ENCODE peak calls at places on chromosomes 11 and 22, in four cellular contexts. K, J, O and D are unnamed samples. For H3K9me3, the result is how much of the 10 kb centered on the place peaks cover.

GRCh38 chr11:65423516-65424199 is 1.1 kb downstream of the NEAT1 start:
- DNase-seq in K (peak), J (no peak), O (peak), D (no peak)

GRCh38 chr11:104858882-104859735 is 39.2 kb downstream of the CASP12 start:
- DNase-seq in O (no peak), J (peak), K (no peak), D (no peak)

GRCh38 chr11:119472186-119472855 is 49.3 kb upstream of the THY1 start:
- DNase-seq in K (no peak), O (no peak), J (no peak), D (no peak)

GRCh38 chr11:78318733-78319132 is 98.9 kb downstream of the GAB2 start:
- DNase-seq in K (no peak), O (no peak), J (no peak), D (no peak)

GRCh38 chr11:70702040-70702648 is 303.8 kb downstream of the CTTN start:
- DNase-seq in K (no peak), J (no peak), O (no peak), D (no peak)

GRCh38 chr11:95794086-95794485 is 3.8 kb downstream of the CEP57 start:
- DNase-seq in O (peak), K (no peak), J (no peak), D (no peak)

GRCh38 chr11:68271023-68271780 is 571 bp downstream of the C11orf24 start:
- DNase-seq in O (peak), K (no peak), J (peak), D (peak)

GRCh38 chr11:134015541-134015940 is 53.3 kb upstream of the JAM3 start:
- DNase-seq in J (no peak), K (no peak), O (no peak), D (peak)

GRCh38 chr11:79414644-79415317 is 26.0 kb downstream of the TENM4 start:
- DNase-seq in O (peak), J (no peak), K (peak), D (peak)

GRCh38 chr11:76626921-76627391 is 43.6 kb downstream of the LRRC32 start:
- DNase-seq in K (no peak), J (no peak), O (peak), D (no peak)

GRCh38 chr11:119284344-119285157 is 32.4 kb downstream of the MCAM start:
- DNase-seq in O (peak), K (no peak), J (peak), D (no peak)

GRCh38 chr11:121291896-121292502 is 572 bp upstream of the SC5D start:
- DNase-seq in K (no peak), J (peak), O (peak), D (no peak)

GRCh38 chr11:105429421-105429965 is 180.4 kb upstream of the GRIA4 start:
- DNase-seq in K (no peak), O (no peak), J (no peak), D (no peak)

GRCh38 chr11:2760196-2760871 is 60.5 kb upstream of the KCNQ1OT1 start:
- DNase-seq in K (no peak), O (no peak), J (no peak), D (peak)

GRCh38 chr11:69638941-69639681 is 1.8 kb upstream of the CCND1 start:
- DNase-seq in J (peak), K (peak), O (peak), D (peak)

GRCh38 chr22:35533365-35534029 is 7.1 kb upstream of the RASD2 start:
- DNase-seq in K (no peak), J (no peak), O (no peak), D (no peak)

GRCh38 chr11:67356867-67357561 is 3.7 kb upstream of the POLD4 start:
- DNase-seq in O (peak), J (peak), K (peak), D (peak)

GRCh38 chr11:86923993-86924766 is 31.0 kb downstream of the FZD4 start:
- DNase-seq in O (no peak), J (no peak), K (no peak), D (no peak)

GRCh38 chr11:66216911-66217310 is 51.5 kb upstream of the RAB1B start:
- DNase-seq in O (no peak), J (no peak), K (no peak), D (no peak)

GRCh38 chr22:42743501-42743991 is 22.9 kb upstream of the A4GALT start:
- DNase-seq in K (no peak), O (no peak), J (no peak), D (peak)

GRCh38 chr11:33779849-33780528 is 5.7 kb upstream of the FBXO3 start:
- DNase-seq in J (no peak), K (no peak), O (no peak), D (no peak)

GRCh38 chr11:77082838-77083552 is 16.2 kb downstream of the CAPN5 start:
- DNase-seq in O (no peak), K (peak), J (peak), D (peak)

GRCh38 chr11:70482529-70482917 is 84.2 kb downstream of the CTTN start:
- DNase-seq in K (no peak), J (no peak), O (no peak), D (peak)

GRCh38 chr11:26709057-26709456 is 12.8 kb downstream of the SLC5A12 start:
- DNase-seq in O (no peak), J (no peak), K (no peak), D (no peak)

GRCh38 chr22:30609260-30610185 is 2.5 kb downstream of the TCN2 start:
- DNase-seq in O (peak), J (peak), K (peak), D (peak)

GRCh38 chr11:6307879-6308278 is 12.4 kb downstream of the CAVIN3 start:
- DNase-seq in O (peak), K (no peak), J (no peak), D (no peak)

GRCh38 chr11:114832532-114833125 is 154.3 kb downstream of the NXPE2 start:
- DNase-seq in O (no peak), J (no peak), K (no peak), D (no peak)

GRCh38 chr11:74004694-74005615 is 3.9 kb downstream of the UCP3 start:
- DNase-seq in K (no peak), O (no peak), J (peak), D (no peak)

GRCh38 chr11:45288395-45288794 is 2.3 kb upstream of the SYT13 start:
- DNase-seq in O (no peak), J (no peak), K (no peak), D (no peak)

GRCh38 chr11:105609341-105609781 is 512 bp upstream of the GRIA4 start:
- DNase-seq in K (no peak), O (peak), J (peak), D (no peak)

GRCh38 chr22:20953668-20954500 is 13.2 kb upstream of the AIFM3 start:
- DNase-seq in O (no peak), J (no peak), K (no peak), D (no peak)

GRCh38 chr11:32172771-32173170 is 81.9 kb downstream of the RCN1 start:
- DNase-seq in K (no peak), O (no peak), J (no peak), D (no peak)

GRCh38 chr11:69277074-69277809 is 16.7 kb upstream of the MYEOV start:
- DNase-seq in K (no peak), O (no peak), J (no peak), D (no peak)

GRCh38 chr11:134439181-134439580 is 27.1 kb upstream of the B3GAT1 start:
- DNase-seq in K (no peak), O (no peak), J (peak), D (no peak)

GRCh38 chr22:35454416-35455054 is 54.6 kb downstream of the MCM5 start:
- DNase-seq in O (peak), K (no peak), J (no peak), D (peak)

DNA sequence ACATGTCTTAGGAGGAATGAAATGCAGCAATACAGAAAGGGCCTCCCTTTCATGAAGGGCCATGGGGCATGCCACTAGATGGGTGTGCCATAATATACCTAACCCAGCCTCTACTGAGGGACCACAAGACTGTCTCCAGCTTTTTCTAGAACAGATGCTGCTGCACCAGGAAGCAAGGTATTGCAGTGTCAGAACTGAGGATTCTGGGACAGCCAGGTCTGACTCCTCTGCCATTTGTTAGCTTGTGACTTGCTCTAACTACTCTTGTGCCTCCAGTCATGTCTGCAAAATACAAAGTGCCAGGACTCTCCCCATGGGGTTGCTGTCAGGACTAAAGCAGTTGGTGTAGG is 53.2 kb downstream of the HIRA start:
- DNase-seq in O (no peak), J (no peak), K (no peak), D (no peak)
- H3K9me3 ChIP-seq in O (under half), J (under half), K (under half), D (under half)

GRCh38 chr22:48824673-48825651 is 1002.7 kb downstream of the BRD1 start:
- DNase-seq in K (no peak), O (no peak), J (no peak), D (no peak)
- H3K9me3 ChIP-seq in K (under half), O (under half), J (under half), D (under half)

GRCh38 chr11:50074161-50074560 is 41.5 kb downstream of the OR4C45 start:
- DNase-seq in J (no peak), K (no peak), O (no peak), D (no peak)

GRCh38 chr11:50071584-50072225 is 39.0 kb downstream of the OR4C45 start:
- DNase-seq in O (no peak), J (no peak), K (no peak), D (no peak)

GRCh38 chr11:50075856-50076255 is 43.2 kb downstream of the OR4C45 start:
- DNase-seq in K (no peak), O (no peak), J (no peak), D (no peak)

GRCh38 chr11:50072226-50073112 is 39.8 kb downstream of the OR4C45 start:
- DNase-seq in O (no peak), K (no peak), J (no peak), D (no peak)

DNA sequence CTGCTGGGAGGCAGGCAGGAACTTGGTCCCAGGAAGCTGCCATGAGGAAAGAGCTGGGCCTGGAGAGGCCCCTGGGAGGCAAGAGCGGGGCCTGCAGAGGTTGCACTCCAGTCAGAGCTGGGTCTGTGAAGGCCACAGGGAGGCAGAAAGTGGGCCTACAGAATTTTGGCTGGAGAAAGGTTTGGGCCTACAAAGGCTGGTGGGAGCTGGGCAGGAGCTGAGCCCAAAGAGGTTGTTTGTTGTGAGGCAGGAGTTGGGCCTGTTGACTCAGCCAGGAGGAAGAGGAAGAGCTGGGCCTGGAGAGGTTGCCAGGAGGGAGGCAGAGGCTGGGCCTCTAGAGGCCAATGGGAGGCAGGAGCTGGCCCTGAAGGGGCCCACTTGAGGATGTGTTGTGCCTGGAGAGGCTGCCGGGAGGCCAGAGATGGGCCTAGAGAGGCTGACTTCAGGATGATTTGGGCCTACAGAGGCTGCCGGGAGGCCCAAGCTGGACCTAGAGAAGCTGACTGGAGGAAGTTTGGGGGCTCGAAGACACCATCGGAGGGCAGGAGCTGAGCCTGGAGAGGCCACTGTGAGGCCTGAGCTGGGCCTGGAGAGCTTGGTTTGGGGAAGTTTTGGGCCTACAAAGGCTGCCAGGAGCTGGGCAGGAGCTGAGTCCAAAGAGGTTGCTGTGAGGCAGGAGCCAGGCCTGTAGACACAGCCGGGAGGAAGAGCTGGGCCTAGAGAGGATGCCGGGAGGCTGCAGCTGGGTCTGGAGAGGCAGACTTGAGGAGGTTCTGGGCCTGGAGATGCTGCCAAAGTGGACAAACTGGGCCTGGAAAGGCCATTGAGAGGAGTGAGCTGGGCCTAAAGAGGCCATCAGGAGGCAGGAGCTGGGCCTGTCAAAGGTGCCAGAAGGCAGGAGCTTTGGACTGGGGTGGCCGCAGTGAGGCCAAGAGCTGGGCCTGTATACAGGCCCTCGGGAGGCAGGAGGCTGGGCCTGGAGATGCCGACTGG is 40.7 kb downstream of the OR4C45 start:
- DNase-seq in J (no peak), K (no peak), O (no peak), D (no peak)
- H3K9me3 ChIP-seq in J (under half), K (under half), O (under half), D (under half)

DNA sequence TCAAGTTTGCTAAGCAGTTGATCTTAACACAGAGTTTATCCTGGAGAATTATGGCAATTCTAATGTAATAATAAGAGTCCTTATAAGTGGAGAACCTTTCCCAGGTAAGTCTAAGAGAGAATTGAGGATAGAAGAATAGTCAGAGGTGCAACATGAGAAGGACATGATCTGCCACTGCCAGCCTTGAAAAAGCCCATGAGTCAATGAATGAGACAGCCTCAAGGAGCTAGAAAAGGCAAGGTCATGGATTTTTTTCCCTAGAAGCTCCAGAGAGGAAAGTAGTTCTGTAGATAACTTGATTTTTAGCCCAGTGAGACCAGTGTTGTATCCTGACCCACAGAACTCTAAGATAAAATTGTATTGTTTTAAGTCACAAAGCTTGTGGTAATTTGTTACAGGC is 16.9 kb downstream of the MS4A6A start:
- DNase-seq in J (no peak), K (no peak), O (peak), D (no peak)
- H3K9me3 ChIP-seq in J (under half), K (under half), O (under half), D (under half)

DNA sequence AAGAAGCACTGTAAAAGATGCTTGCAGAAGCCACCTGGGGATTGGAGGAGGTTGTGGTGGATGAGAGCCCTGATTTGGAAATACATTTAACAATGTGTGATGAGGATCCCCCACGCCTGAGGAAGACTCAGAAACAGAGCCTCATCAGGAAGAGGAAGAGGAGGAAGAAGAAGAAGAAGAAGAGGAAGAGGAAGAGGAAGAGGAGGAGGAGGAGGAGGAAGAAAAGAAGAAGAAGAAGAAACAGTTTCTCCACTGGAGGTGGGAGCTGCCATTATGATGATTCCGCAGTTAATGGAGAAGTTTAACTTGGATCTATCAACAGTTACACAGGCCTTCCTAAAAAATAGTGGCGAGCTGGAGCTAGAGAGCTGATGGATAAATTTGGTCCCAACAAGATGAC is 50.1 kb downstream of the CECR2 start:
- DNase-seq in K (no peak), J (no peak), O (no peak), D (no peak)
- H3K9me3 ChIP-seq in K (under half), J (under half), O (under half), D (under half)